ENCODE peak calls at places on chromosome 14, in five cellular contexts. R is AG09309, S is nephron progenitor cell, X is cardiac fibroblast, F is fibroblast of pulmonary artery. I is an unnamed sample.

GRCh38 chr14:50082784-50083466 is 33.4 kb downstream of the VCPKMT start:
- DNase-seq in R (no peak), S (no peak), X (no peak), F (no peak), I (no peak)

GRCh38 chr14:101972126-101972785 is 7.9 kb downstream of the DYNC1H1 start:
- DNase-seq in R (peak; percentile 98), S (no peak), X (peak; percentile 98), F (peak; percentile 99), I (peak; percentile 99)

GRCh38 chr14:48275301-48275700 is 599.9 kb upstream of the MDGA2 start:
- DNase-seq in R (no peak), S (no peak), X (no peak), F (no peak), I (no peak)

GRCh38 chr14:106850913-106851825 is 1324.8 kb downstream of the TMEM121 start:
- DNase-seq in R (no peak), S (no peak), X (no peak), F (no peak), I (no peak)

GRCh38 chr14:73802431-73803188 is 49.0 kb upstream of the PTGR2 start:
- DNase-seq in R (no peak), S (no peak), X (peak; percentile 48), F (no peak), I (no peak)

GRCh38 chr14:65044596-65044959 is 57.7 kb downstream of the MAX start:
- DNase-seq in R (no peak), S (no peak), X (no peak), F (no peak), I (no peak)

GRCh38 chr14:64943981-64944520 is 1.5 kb upstream of the GPX2 start:
- DNase-seq in R (no peak), S (no peak), X (no peak), F (no peak), I (no peak)

GRCh38 chr14:97120204-97121120 is 323.3 kb downstream of the VRK1 start:
- DNase-seq in R (no peak), S (no peak), X (no peak), F (no peak), I (no peak)

GRCh38 chr14:58104808-58105207 is 47.2 kb downstream of the ARMH4 start:
- DNase-seq in R (peak; percentile 18), S (no peak), X (peak; percentile 51), F (peak; percentile 63), I (peak; percentile 84)

GRCh38 chr14:59015482-59015881 is 173.0 kb upstream of the DAAM1 start:
- DNase-seq in R (no peak), S (no peak), X (no peak), F (no peak), I (no peak)

GRCh38 chr14:50954811-50955372 is 10.6 kb upstream of the PYGL start:
- DNase-seq in R (no peak), S (no peak), X (peak; percentile 79), F (peak; percentile 83), I (peak; percentile 57)

GRCh38 chr14:84749191-84749945 is 780.6 kb upstream of the FLRT2 start:
- DNase-seq in R (no peak), S (no peak), X (no peak), F (peak; percentile 2), I (no peak)

GRCh38 chr14:79555429-79555828 is 655.9 kb downstream of the DIO2 start:
- DNase-seq in R (no peak), S (no peak), X (no peak), F (no peak), I (no peak)

GRCh38 chr14:28780843-28781503 is 14.4 kb downstream of the FOXG1 start:
- DNase-seq in R (no peak), S (no peak), X (no peak), F (no peak), I (no peak)

GRCh38 chr14:24861083-24861630 is 188.8 kb downstream of the STXBP6 start:
- DNase-seq in R (no peak), S (no peak), X (peak; percentile 46), F (peak; percentile 37), I (peak; percentile 90)

GRCh38 chr14:58796636-58797429 is 159.1 kb downstream of the DACT1 start:
- DNase-seq in R (no peak), S (peak; percentile 33), X (no peak), F (peak; percentile 23), I (no peak)

GRCh38 chr14:47442206-47442605 is 233.2 kb downstream of the MDGA2 start:
- DNase-seq in R (no peak), S (peak; percentile 6), X (peak; percentile 5), F (peak; percentile 8), I (peak; percentile 2)

GRCh38 chr14:90513151-90514014 is 116.6 kb downstream of the CALM1 start:
- DNase-seq in R (no peak), S (peak; percentile 35), X (peak; percentile 75), F (peak; percentile 47), I (no peak)

GRCh38 chr14:68807148-68807600 is 14.3 kb upstream of the ZFP36L1 start:
- DNase-seq in R (no peak), S (no peak), X (peak; percentile 93), F (peak; percentile 92), I (no peak)

GRCh38 chr14:52729925-52730707 is at the start of gene STYX:
- DNase-seq in R (peak; percentile 83), S (peak; percentile 100), X (peak; percentile 99), F (peak; percentile 98), I (peak; percentile 94)
- TF ChIP-seq CTCF in R (no peak), S (no peak), X (no peak), F (no peak), I (no peak)

GRCh38 chr14:103022669-103023044 is 34.7 kb downstream of the CDC42BPB start:
- DNase-seq in R (no peak), S (no peak), X (no peak), F (no peak), I (no peak)
- TF ChIP-seq CTCF in R (no peak), S (no peak), X (no peak), F (no peak), I (no peak)

GRCh38 chr14:31283568-31284252 is 76.1 kb upstream of the HECTD1 start:
- DNase-seq in R (no peak), S (no peak), X (no peak), F (no peak), I (no peak)

GRCh38 chr14:31287294-31287972 is 79.8 kb upstream of the HECTD1 start:
- DNase-seq in R (no peak), S (no peak), X (no peak), F (no peak), I (no peak)

GRCh38 chr14:31283153-31283552 is 75.6 kb upstream of the HECTD1 start:
- DNase-seq in R (no peak), S (no peak), X (no peak), F (no peak), I (no peak)

GRCh38 chr14:31291210-31291609 is 83.6 kb upstream of the HECTD1 start:
- DNase-seq in R (no peak), S (no peak), X (peak; percentile 7), F (peak; percentile 16), I (no peak)

DNA sequence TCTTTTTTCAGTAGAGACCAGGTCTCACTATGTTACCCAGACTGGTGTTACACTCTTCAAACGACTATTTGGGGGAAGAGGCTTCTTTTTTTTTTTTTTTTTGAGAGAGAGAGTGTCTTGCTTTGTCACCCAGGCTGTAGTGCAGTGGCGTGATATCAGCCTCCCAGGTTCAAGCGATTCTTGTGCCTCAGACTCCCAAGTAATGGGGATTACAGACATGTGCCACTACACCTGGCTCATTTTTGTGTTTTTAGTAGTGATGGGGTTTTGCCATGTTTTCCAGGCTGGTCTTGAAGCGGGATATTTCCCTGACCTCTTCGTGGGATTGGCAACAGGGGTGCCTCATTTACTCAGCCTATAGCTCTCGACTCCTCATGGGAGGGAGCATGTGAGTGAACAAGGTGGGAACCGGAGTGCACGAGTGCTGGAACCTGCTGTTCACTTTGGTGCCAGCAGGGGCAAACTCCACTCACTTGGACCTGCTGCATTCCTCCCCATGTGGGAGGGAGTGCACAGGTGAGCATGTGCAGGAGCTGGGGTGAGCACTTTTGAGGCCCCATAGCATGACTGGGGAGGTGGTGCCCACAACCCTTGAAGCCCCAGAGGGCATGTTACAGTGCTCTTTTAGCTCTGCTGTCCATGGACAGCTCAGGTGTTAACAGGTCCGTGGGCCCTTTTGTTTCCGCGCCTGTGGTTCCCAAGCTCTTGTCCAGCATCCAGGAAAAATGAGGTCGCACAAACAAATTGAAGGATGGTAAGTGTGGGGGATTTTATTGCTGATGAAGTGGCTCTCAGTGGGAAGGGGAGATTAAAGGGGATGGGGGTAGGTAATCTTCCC is 79.1 kb upstream of the HECTD1 start:
- DNase-seq in R (no peak), S (peak; percentile 33), X (no peak), F (no peak), I (no peak)
- TF ChIP-seq CTCF in R (peak; percentile 48), S (peak; percentile 49), X (peak; percentile 53), F (peak; percentile 26), I (peak; percentile 28)

DNA sequence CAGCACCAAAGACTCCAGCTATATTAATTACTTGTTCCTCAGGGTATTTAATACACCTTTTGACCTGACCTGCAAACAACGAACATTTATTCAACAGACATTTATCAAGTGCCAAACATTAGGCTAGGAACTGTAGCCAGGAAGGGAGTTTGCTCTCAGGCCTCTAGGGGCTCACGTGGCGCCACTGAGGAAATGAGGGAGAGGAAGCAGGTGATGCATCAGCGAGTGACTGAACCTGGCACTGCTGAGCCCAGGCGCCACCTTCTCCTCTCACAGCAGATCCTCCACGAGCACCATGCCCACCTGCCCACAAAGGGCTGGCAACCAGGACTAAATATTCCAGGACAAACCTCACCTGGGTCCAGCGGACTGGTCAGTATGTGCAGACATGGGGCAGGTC is 50.2 kb downstream of the SETD3 start:
- DNase-seq in R (no peak), S (no peak), X (peak; percentile 7), F (no peak), I (no peak)
- TF ChIP-seq CTCF in R (peak; percentile 33), S (peak; percentile 19), X (peak; percentile 49), F (peak; percentile 35), I (peak; percentile 47)

GRCh38 chr14:94050231-94050880 is 24.2 kb downstream of the OTUB2 start:
- DNase-seq in R (no peak), S (no peak), X (no peak), F (no peak), I (no peak)

GRCh38 chr14:94051779-94052178 is 25.6 kb downstream of the OTUB2 start:
- DNase-seq in R (no peak), S (no peak), X (no peak), F (no peak), I (no peak)

GRCh38 chr14:94049625-94050023 is 23.5 kb downstream of the OTUB2 start:
- DNase-seq in R (no peak), S (no peak), X (no peak), F (no peak), I (no peak)

GRCh38 chr14:94052662-94053061 is 26.5 kb downstream of the OTUB2 start:
- DNase-seq in R (no peak), S (no peak), X (no peak), F (no peak), I (no peak)

GRCh38 chr14:94051115-94051514 is 25.0 kb downstream of the OTUB2 start:
- DNase-seq in R (no peak), S (no peak), X (peak; percentile 69), F (peak; percentile 66), I (peak; percentile 64)
- TF ChIP-seq CTCF in R (peak; percentile 50), S (peak; percentile 18), X (peak; percentile 51), F (peak; percentile 64), I (peak; percentile 65)

I was measured in astrocyte of the cerebellum.